ENCODE peak calls at places on chromosomes 2 and 18, in five cellular contexts. F is A549, X is IMR-90, Q is K562, M is GM12878. O is an unnamed sample.

GRCh38 chr2:17442334-17442733 is 75.9 kb downstream of the RAD51AP2 start:
- DNase-seq in F (no peak), X (peak), Q (no peak), M (no peak), O (no peak)

GRCh38 chr2:238646803-238647202 is 201.1 kb upstream of the TWIST2 start:
- DNase-seq in F (no peak), X (no peak), Q (no peak), M (no peak), O (no peak)

GRCh38 chr2:196441527-196441926 is 198.0 kb upstream of the CCDC150 start:
- DNase-seq in F (no peak), X (peak), Q (no peak), M (no peak), O (no peak)

GRCh38 chr2:202109737-202110184 is 36.7 kb downstream of the KIAA2012 start:
- DNase-seq in F (no peak), X (peak), Q (no peak), M (no peak), O (no peak)

GRCh38 chr2:167275066-167275465 is 386.8 kb downstream of the XIRP2 start:
- DNase-seq in F (no peak), X (no peak), Q (no peak), M (no peak), O (no peak)

GRCh38 chr18:34258176-34258575 is 33.5 kb upstream of the NOL4 start:
- DNase-seq in F (no peak), X (no peak), Q (no peak), M (no peak), O (no peak)

GRCh38 chr18:74395630-74396251 is 61.4 kb downstream of the DIPK1C start:
- DNase-seq in F (no peak), X (no peak), Q (no peak), M (no peak), O (no peak)

GRCh38 chr2:238136820-238137537 is 1.5 kb upstream of the KLHL30 start:
- DNase-seq in F (no peak), X (peak), Q (no peak), M (no peak), O (peak)

GRCh38 chr2:201949036-201950012 is 84.3 kb upstream of the FZD7 start:
- DNase-seq in F (no peak), X (peak), Q (no peak), M (no peak), O (no peak)

GRCh38 chr2:166766220-166766619 is 122.1 kb upstream of the XIRP2 start:
- DNase-seq in F (no peak), X (no peak), Q (no peak), M (no peak), O (no peak)

GRCh38 chr18:63318882-63319382 is 637 bp downstream of the BCL2 start:
- DNase-seq in F (no peak), X (no peak), Q (no peak), M (no peak), O (no peak)

GRCh38 chr18:56575819-56576663 is 62.4 kb downstream of the TXNL1 start:
- DNase-seq in F (peak), X (peak), Q (peak), M (no peak), O (peak)

GRCh38 chr2:190698895-190699294 is 50.0 kb downstream of the NAB1 start:
- DNase-seq in F (no peak), X (peak), Q (no peak), M (no peak), O (peak)

GRCh38 chr2:86790828-86791561 is at the start of gene CD8A:
- DNase-seq in F (no peak), X (peak), Q (no peak), M (no peak), O (no peak)

GRCh38 chr2:237322564-237322963 is 91.4 kb downstream of the COL6A3 start:
- DNase-seq in F (peak), X (no peak), Q (no peak), M (no peak), O (peak)

GRCh38 chr18:12304351-12305210 is 3.5 kb upstream of the TUBB6 start:
- DNase-seq in F (no peak), X (peak), Q (no peak), M (no peak), O (no peak)

GRCh38 chr2:160658851-160659250 is 165.2 kb upstream of the RBMS1 start:
- DNase-seq in F (no peak), X (no peak), Q (no peak), M (no peak), O (no peak)

GRCh38 chr2:2846379-2847130 is 515.5 kb upstream of the MYT1L start:
- DNase-seq in F (no peak), X (no peak), Q (no peak), M (no peak), O (no peak)

GRCh38 chr18:13463526-13463925 is 245.0 kb downstream of the LDLRAD4 start:
- DNase-seq in F (no peak), X (no peak), Q (no peak), M (no peak), O (no peak)

GRCh38 chr2:206410714-206411113 is 32.6 kb upstream of the ADAM23 start:
- DNase-seq in F (no peak), X (no peak), Q (no peak), M (no peak), O (no peak)

DNA sequence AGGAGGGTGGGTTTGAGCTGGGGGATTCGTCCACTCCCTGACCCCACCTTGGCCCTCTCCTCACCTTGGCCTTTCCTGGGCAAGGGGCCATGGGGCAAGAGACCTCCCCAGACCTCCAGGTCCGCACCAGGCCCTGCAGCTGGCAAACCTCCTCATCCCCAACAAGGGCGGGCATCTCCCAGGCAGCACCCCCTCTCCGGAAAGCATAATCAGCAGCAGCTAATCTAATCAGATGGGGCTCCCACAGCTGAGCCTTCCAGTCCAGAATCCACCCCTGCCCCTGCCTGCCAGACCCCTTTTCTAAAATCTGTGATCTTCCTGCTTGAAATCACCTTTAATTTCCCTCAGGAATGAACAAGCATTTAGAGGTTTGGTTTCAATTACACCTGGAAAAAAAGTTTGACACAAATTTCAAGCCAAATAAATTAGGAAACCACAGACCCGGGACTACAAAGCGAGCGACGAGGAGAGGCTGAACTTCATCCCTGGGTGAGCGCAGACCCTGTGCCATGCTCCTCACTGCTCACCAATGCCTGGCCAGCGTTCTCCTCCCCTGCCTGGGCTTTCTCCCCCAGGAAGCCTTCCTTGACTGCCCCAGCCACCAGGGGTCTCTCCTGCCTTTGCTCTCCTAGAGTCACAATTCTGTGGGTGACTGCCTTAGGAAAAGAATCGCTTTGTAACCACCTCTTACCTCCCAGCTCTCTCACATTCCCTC is 143.0 kb upstream of the MYCN start:
- DNase-seq in F (no peak), X (no peak), Q (peak), M (no peak), O (no peak)
- TF ChIP-seq BHLHE40 in F (no peak), X (no peak), Q (no peak), M (no peak), O (no peak)

DNA sequence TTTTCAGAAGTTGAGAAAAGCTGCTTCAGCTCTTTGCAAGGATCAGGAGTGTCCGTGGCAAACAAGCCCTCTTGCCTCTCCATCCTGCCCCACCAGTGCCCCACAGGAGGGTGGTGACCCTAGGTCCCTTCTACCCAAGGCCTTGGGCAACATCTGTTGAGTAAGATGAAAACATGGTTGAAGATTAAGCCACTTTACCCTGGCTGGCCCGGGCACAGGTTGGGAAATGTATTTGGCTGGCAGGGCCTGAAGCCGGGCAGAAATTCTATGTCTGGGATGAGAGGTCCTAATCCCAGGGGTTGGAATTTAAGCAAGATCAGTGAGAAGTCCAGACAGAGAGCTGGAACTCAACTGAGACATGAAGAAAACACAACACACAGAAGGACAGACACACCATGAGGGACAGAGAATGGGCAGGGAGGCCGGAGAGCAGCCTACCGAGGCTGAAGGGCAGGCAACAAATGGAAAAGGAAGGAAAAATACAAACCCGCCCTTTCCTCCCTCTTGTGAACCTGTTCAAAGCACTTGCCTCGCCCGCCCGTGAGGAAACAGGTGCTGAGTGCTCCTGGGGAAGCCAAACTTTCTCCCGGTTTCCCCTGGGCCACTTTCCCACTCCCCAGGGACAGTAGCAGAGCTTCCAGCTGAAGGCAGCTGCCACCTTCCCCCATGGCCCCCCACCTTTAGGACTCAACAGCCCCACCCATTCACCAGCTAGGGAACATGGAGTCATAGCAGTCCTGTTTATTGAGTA is 86.1 kb downstream of the TNS1 start:
- DNase-seq in F (no peak), X (no peak), Q (no peak), M (no peak), O (no peak)
- TF ChIP-seq POLR2A in F (no peak), X (no peak), Q (no peak), M (no peak), O (no peak)

GRCh38 chr18:60331890-60332289 is 40.7 kb downstream of the MC4R start:
- DNase-seq in F (no peak), X (no peak), Q (no peak), M (no peak), O (no peak)
- TF ChIP-seq BHLHE40 in F (no peak), X (no peak), Q (no peak), M (no peak), O (no peak)

GRCh38 chr2:180979935-180980184 is 545 bp upstream of the UBE2E3 start:
- DNase-seq in F (no peak), X (peak), Q (no peak), M (no peak), O (no peak)

GRCh38 chr2:180983468-180984388 is 3.3 kb downstream of the UBE2E3 start:
- DNase-seq in F (peak), X (peak), Q (peak), M (no peak), O (peak)

GRCh38 chr2:180979086-180979934 is 1.1 kb upstream of the UBE2E3 start:
- DNase-seq in F (no peak), X (peak), Q (no peak), M (no peak), O (peak)

GRCh38 chr2:180980943-180981898 is 816 bp downstream of the UBE2E3 start:
- DNase-seq in F (no peak), X (peak), Q (no peak), M (no peak), O (no peak)

DNA sequence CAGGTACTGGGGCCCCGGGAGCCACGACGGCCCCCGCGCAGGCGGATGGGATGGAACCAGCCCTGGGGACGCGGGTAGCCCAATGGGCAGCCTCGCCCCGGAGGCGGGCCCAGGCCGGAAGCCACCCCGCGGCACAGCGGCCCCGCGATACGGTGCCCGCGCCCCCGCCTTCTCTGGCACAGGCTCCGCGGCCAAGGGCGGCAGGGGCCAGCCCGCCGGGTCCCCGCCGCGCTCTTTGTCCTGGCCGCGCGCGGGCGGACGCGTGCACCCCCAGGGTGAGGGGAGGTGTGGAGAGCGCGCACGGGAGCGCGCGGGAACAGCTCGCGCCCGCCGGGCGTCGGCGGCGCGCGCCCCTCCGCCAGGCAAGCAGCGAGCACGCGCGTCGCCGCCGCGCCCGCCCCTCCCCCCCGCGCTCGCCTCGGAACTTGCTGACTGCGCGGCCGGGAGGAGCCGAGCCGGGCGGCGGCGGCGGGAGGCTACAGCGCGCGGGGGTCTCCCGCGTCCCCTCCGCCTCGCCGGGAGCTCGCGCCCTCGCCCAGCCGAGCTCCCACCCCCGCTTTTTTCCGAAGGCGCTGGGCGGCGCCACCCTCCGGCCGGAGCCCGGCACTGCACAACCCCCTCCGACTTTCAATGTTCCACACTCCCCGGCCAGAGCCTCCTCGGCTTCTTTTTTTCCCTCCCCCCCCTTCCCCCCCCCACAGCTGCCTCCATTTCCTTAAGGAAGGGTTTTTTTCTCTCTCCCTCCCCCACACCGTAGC is at the start of gene UBE2E3:
- DNase-seq in F (peak), X (peak), Q (peak), M (no peak), O (peak)
- TF ChIP-seq POLR2A in F (peak), X (peak), Q (peak), M (peak), O (peak)

GRCh38 chr2:42171396-42171971 is 2.3 kb downstream of the EML4 start:
- DNase-seq in F (no peak), X (peak), Q (no peak), M (no peak), O (peak)
- TF ChIP-seq BHLHE40 in F (no peak), X (no peak), Q (no peak), M (no peak), O (no peak)

DNA sequence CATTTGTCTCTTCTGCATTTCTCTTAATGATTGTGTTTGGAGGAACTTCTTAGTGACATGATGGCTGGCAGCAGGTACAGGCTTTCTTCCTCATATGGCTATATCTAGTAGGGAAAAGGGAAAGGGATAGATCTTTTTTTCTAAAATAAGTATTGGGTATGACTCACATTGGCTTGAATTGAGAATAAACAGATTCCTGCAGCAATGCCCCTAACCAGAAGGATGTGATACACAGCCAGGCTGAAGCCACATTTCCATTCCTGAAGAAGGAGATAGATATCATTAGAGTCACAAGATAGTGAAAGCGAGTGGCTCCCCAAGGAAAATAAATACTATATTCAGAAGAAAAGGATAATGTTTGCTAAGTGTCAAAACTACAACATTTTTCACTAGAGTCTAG is 61.1 kb downstream of the VWC2L start:
- DNase-seq in F (no peak), X (peak), Q (no peak), M (no peak), O (no peak)
- TF ChIP-seq POLR2A in F (no peak), X (no peak), Q (no peak), M (no peak), O (no peak)

DNA sequence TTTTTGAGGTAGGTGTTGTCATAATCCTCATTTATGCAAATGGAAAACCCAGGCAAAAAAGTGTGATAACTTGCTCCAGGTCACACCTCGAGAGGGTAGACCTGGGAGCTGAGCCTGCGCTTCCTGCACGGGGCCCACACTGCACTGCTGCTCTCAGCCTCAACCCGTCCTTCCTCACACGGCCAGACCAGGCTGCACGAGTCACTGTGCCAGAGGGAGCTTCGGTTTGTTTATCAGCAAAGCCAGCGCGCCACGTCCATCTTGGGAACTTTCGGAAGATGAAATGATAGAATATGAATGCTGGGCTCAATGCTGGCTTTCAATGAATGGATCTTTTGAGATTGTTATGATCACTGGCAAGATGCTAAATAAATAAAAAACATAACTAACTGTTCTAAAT is 14.4 kb downstream of the COPS9 start:
- DNase-seq in F (no peak), X (no peak), Q (no peak), M (no peak), O (no peak)
- TF ChIP-seq BHLHE40 in F (no peak), X (no peak), Q (no peak), M (no peak), O (no peak)